ENCODE peak calls at places on chromosomes 2 and 18, in four cellular contexts. R is IMR-90, I is H54, L is lower leg skin. W is an unnamed sample.
A peak's percentile ranks its signal among the peaks of the same experiment; 100 is the strongest.

GRCh38 chr2:46299365-46300263 is 2.4 kb downstream of the EPAS1 start:
- DNase-seq in R (peak; percentile 62), I (peak; percentile 72), L (peak; percentile 96), W (peak; percentile 51)

GRCh38 chr2:231800493-231801091 is 14.3 kb downstream of the COPS7B start:
- DNase-seq in I (no peak), L (no peak), R (peak; percentile 29), W (peak; percentile 65)

GRCh38 chr2:66781804-66782203 is 346.9 kb downstream of the MEIS1 start:
- DNase-seq in L (no peak), R (no peak), I (no peak), W (no peak)

GRCh38 chr18:49321800-49322461 is 138.5 kb downstream of the DYM start:
- DNase-seq in I (no peak), R (peak; percentile 61), L (no peak), W (no peak)

GRCh38 chr2:215693999-215694356 is 258.1 kb upstream of the FN1 start:
- DNase-seq in L (no peak), I (no peak), R (no peak), W (no peak)

GRCh38 chr2:42828487-42829416 is 36.4 kb upstream of the HAAO start:
- DNase-seq in L (peak; percentile 94), R (peak; percentile 63), I (peak; percentile 73), W (peak; percentile 73)

GRCh38 chr2:64329848-64330247 is 124.1 kb upstream of the LGALSL start:
- DNase-seq in R (peak; percentile 4), L (peak; percentile 84), I (no peak), W (no peak)

GRCh38 chr2:200677721-200678532 is 92.1 kb downstream of the AOX1 start:
- DNase-seq in L (no peak), I (no peak), R (peak; percentile 67), W (no peak)

GRCh38 chr2:13091463-13091862 is 374.7 kb downstream of the TRIB2 start:
- DNase-seq in R (peak; percentile 2), I (no peak), L (no peak), W (no peak)

GRCh38 chr2:202909394-202910192 is 1.9 kb downstream of the WDR12 start:
- DNase-seq in L (no peak), I (no peak), R (no peak), W (no peak)

GRCh38 chr2:204691911-204692510 is 146.7 kb downstream of the PARD3B start:
- DNase-seq in I (peak; percentile 11), R (peak; percentile 91), L (no peak), W (peak; percentile 18)

GRCh38 chr2:6810961-6811360 is 54.7 kb downstream of the CMPK2 start:
- DNase-seq in I (no peak), L (no peak), R (no peak), W (no peak)

GRCh38 chr2:85468704-85469349 is 50.3 kb downstream of the SH2D6 start:
- DNase-seq in R (peak; percentile 58), L (no peak), I (peak; percentile 52), W (no peak)

GRCh38 chr2:112268547-112268946 is 6.8 kb upstream of the ZC3H6 start:
- DNase-seq in I (no peak), L (no peak), R (no peak), W (no peak)

GRCh38 chr2:133586978-133587377 is 18.7 kb upstream of the NCKAP5 start:
- DNase-seq in R (no peak), I (no peak), L (no peak), W (no peak)

GRCh38 chr2:136539355-136539754 is 226.0 kb upstream of the THSD7B start:
- DNase-seq in L (no peak), I (no peak), R (no peak), W (no peak)

GRCh38 chr2:226836548-226836885 is 663 bp downstream of the RHBDD1 start:
- DNase-seq in L (no peak), R (no peak), I (no peak), W (no peak)

GRCh38 chr2:151302879-151303278 is 13.4 kb upstream of the NMI start:
- DNase-seq in I (peak; percentile 47), L (no peak), R (peak; percentile 90), W (no peak)

GRCh38 chr2:232211743-232212686 is 166.5 kb upstream of the ALPP start:
- DNase-seq in I (no peak), R (no peak), L (no peak), W (no peak)

GRCh38 chr2:159262226-159262625 is 24.3 kb downstream of the WDSUB1 start:
- DNase-seq in L (no peak), R (no peak), I (no peak), W (no peak)

GRCh38 chr2:109447251-109447661 is 166.5 kb downstream of the SEPTIN10 start:
- DNase-seq in R (peak; percentile 98), I (no peak), L (peak; percentile 45), W (no peak)

GRCh38 chr2:173370198-173370597 is 15.5 kb downstream of the CDCA7 start:
- DNase-seq in I (no peak), R (no peak), L (no peak), W (no peak)

GRCh38 chr2:32484907-32485306 is 128.1 kb downstream of the BIRC6 start:
- DNase-seq in L (no peak), R (peak; percentile 97), I (peak; percentile 26), W (peak; percentile 36)

GRCh38 chr2:30252723-30253688 is 21.7 kb downstream of the LBH start:
- DNase-seq in L (peak; percentile 82), I (no peak), R (peak; percentile 85), W (peak; percentile 100)

GRCh38 chr2:165868211-165868610 is 74.2 kb upstream of the GALNT3 start:
- DNase-seq in L (no peak), I (no peak), R (peak; percentile 36), W (no peak)

GRCh38 chr2:170455617-170456426 is 259.3 kb upstream of the SP5 start:
- DNase-seq in L (no peak), R (no peak), I (no peak), W (no peak)
- TF ChIP-seq POLR2A in L (no peak), R (no peak), I (no peak), W (no peak)

GRCh38 chr2:127000194-127000593 is 101.5 kb downstream of the TEX51 start:
- DNase-seq in L (no peak), I (no peak), R (no peak), W (no peak)

GRCh38 chr2:127001751-127002150 is 103.1 kb downstream of the TEX51 start:
- DNase-seq in R (no peak), I (no peak), L (peak; percentile 66), W (no peak)

GRCh38 chr2:127003028-127003800 is 103.7 kb downstream of the BIN1 start:
- DNase-seq in L (peak; percentile 28), I (no peak), R (no peak), W (peak; percentile 75)

GRCh38 chr2:126999342-126999741 is 100.7 kb downstream of the TEX51 start:
- DNase-seq in I (no peak), R (no peak), L (peak; percentile 42), W (no peak)

DNA sequence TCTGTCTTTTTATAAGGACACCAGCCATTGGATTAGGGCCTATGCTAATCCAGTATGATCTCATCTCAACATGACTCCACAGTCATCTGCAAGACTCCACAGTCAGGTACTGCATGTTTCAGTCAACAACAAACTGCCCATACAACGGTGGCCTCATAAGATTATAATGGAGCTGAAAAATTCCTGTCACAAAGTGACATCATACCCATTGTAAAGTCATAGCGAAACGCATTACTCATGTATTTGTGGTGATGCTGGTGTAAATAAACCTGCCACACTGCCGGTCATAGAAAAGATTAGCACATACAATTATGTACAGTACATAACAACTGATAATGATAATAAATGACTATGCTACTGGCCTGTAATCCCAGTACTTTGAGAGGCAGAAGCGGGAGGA is 102.2 kb downstream of the TEX51 start:
- DNase-seq in L (no peak), R (no peak), I (no peak), W (peak; percentile 17)
- TF ChIP-seq POLR2A in L (no peak), R (no peak), I (no peak), W (no peak)

GRCh38 chr2:171688129-171688465 is 828 bp downstream of the DYNC1I2 start:
- DNase-seq in I (no peak), L (no peak), R (peak; percentile 37), W (no peak)

DNA sequence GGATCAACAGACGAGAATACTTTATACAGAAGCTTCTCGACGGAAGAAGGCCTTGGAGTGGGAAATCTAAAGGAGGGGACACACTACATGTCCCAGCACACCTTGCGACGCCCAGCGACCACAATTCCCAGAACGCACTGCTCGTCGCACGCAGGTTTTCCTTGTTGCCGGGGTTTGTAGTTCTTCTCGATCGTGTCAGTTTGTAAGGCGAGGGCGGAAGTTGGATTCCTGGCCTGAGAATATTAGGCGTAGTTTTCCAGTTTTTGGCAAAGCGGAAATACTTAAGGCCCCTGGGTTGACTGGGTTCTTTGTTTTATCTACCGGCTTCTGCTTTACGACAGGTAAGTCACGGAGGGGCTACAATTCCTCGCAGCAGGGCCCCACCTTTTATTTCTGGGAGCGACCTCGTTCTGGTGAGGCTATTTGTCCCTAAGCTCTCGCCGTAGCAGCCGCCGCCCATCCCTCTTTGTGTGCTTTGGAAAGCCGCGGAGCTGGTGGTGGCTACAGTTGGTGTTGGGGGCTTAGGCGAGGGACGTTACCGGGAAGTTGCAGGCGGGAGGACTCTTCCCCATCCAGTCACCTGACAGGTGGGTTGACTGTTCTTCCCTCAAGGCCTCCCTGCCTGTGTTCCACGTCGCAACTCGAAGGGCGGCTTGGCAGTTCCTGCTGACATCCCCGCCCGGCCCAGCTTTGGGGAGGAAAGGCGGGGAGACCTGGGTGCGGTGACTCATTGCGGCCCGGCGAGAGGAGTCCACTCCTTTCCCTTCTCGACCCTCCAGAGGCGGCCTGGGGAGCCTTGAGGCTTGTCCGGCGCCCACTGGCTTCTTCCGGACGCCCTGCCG is at the start of gene DYNC1I2:
- DNase-seq in I (peak; percentile 67), L (peak; percentile 98), R (peak; percentile 97), W (peak; percentile 93)
- TF ChIP-seq POLR2A in I (peak; percentile 77), L (no peak), R (peak; percentile 89), W (peak; percentile 74)

DNA sequence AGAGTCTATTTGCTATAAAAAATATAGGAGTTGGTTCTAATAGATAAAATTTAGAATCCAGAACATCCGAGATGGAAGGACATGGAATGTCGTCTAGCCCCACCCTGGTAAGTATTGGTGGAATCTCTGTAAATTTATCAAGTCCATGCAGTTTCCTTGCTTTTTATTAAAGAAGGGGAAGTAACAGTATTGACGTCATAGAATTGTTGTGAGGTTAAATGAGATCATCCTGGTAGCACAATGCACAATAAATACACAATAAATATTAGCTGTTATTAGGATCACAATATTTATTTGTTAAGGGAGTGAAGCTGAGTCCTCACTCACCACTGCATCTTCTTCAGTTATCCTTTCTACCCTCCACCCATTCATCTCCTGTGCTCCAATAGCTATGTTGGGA is 16.7 kb upstream of the TMEM177 start:
- DNase-seq in I (no peak), R (no peak), L (no peak), W (no peak)
- TF ChIP-seq POLR2A in I (no peak), R (no peak), L (no peak), W (no peak)

GRCh38 chr2:240441993-240442411 is 6.5 kb downstream of the GPC1 start:
- DNase-seq in I (no peak), R (no peak), L (no peak), W (no peak)
- TF ChIP-seq POLR2A in I (no peak), R (no peak), L (no peak), W (no peak)

DNA sequence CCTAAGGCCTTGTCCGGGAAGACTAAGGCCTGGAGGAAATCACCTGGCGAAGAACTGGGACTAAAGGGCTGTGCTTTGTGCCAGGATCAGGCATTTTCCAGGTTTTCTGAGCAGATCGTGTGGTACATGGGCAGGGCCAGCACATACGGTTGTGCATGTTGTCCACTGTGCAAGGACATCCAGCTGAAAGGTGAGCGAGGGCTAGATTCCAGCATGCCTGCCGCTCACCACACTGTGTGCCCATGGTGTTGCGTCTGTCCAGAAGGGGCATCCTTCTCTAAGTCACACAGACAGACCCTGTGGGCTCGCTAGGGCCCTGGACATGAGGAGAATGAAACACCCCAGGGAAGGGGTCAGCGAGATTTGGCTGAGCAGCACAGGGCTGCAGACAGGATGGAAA is 80.3 kb upstream of the TAF1B start:
- DNase-seq in R (no peak), I (no peak), L (no peak), W (no peak)
- TF ChIP-seq POLR2A in R (no peak), I (no peak), L (no peak), W (no peak)

GRCh38 chr2:218895758-218896500 is 15.3 kb downstream of the WNT10A start:
- DNase-seq in I (no peak), R (no peak), L (peak; percentile 76), W (no peak)
- TF ChIP-seq POLR2A in I (no peak), R (no peak), L (no peak), W (no peak)